ENCODE peak calls at places on chromosomes 16 and 17, in seven cellular contexts. One of them, this sample, is unnamed.

GRCh38 chr17:17180141-17180603 is 26.0 kb downstream of the PLD6 start:
- DNase-seq in spleen: no peak
- DNase-seq in H54: no peak
- DNase-seq in NB4: no peak
- DNase-seq in esophagus squamous epithelium: no peak
- DNase-seq in A549: no peak
- DNase-seq in lower leg skin: peak
- DNase-seq in this sample: no peak

GRCh38 chr17:55254375-55254774 is 10.4 kb upstream of the HLF start:
- DNase-seq in spleen: no peak
- DNase-seq in esophagus squamous epithelium: no peak
- DNase-seq in NB4: no peak
- DNase-seq in A549: no peak
- DNase-seq in lower leg skin: no peak
- DNase-seq in H54: no peak
- DNase-seq in this sample: no peak

GRCh38 chr17:75619506-75620431 is 13.5 kb upstream of the SMIM5 start:
- DNase-seq in A549: peak
- DNase-seq in lower leg skin: no peak
- DNase-seq in esophagus squamous epithelium: no peak
- DNase-seq in NB4: peak
- DNase-seq in spleen: no peak
- DNase-seq in H54: peak
- DNase-seq in this sample: peak

GRCh38 chr17:38604479-38605229 is 1.1 kb downstream of the SRCIN1 start:
- DNase-seq in H54: no peak
- DNase-seq in lower leg skin: no peak
- DNase-seq in spleen: no peak
- DNase-seq in NB4: peak
- DNase-seq in esophagus squamous epithelium: no peak
- DNase-seq in A549: peak
- DNase-seq in this sample: peak

GRCh38 chr17:65629234-65629690 is 67.8 kb upstream of the AXIN2 start:
- DNase-seq in spleen: no peak
- DNase-seq in esophagus squamous epithelium: no peak
- DNase-seq in A549: no peak
- DNase-seq in H54: no peak
- DNase-seq in NB4: no peak
- DNase-seq in lower leg skin: peak
- DNase-seq in this sample: no peak

GRCh38 chr17:73297934-73298861 is 13.6 kb downstream of the CDC42EP4 start:
- DNase-seq in spleen: no peak
- DNase-seq in lower leg skin: no peak
- DNase-seq in NB4: peak
- DNase-seq in A549: no peak
- DNase-seq in H54: no peak
- DNase-seq in esophagus squamous epithelium: no peak
- DNase-seq in this sample: peak

GRCh38 chr17:81601525-81602120 is 35.3 kb downstream of the NPLOC4 start:
- DNase-seq in spleen: no peak
- DNase-seq in esophagus squamous epithelium: no peak
- DNase-seq in A549: peak
- DNase-seq in NB4: peak
- DNase-seq in lower leg skin: no peak
- DNase-seq in H54: no peak
- DNase-seq in this sample: peak

GRCh38 chr16:12027091-12027490 is 50.6 kb downstream of the SNX29 start:
- DNase-seq in spleen: no peak
- DNase-seq in A549: no peak
- DNase-seq in lower leg skin: no peak
- DNase-seq in NB4: no peak
- DNase-seq in H54: no peak
- DNase-seq in esophagus squamous epithelium: no peak
- DNase-seq in this sample: no peak

GRCh38 chr17:46832945-46833839 is 14.7 kb upstream of the WNT3 start:
- DNase-seq in NB4: no peak
- DNase-seq in lower leg skin: no peak
- DNase-seq in spleen: peak
- DNase-seq in H54: peak
- DNase-seq in esophagus squamous epithelium: no peak
- DNase-seq in A549: no peak
- DNase-seq in this sample: no peak

DNA sequence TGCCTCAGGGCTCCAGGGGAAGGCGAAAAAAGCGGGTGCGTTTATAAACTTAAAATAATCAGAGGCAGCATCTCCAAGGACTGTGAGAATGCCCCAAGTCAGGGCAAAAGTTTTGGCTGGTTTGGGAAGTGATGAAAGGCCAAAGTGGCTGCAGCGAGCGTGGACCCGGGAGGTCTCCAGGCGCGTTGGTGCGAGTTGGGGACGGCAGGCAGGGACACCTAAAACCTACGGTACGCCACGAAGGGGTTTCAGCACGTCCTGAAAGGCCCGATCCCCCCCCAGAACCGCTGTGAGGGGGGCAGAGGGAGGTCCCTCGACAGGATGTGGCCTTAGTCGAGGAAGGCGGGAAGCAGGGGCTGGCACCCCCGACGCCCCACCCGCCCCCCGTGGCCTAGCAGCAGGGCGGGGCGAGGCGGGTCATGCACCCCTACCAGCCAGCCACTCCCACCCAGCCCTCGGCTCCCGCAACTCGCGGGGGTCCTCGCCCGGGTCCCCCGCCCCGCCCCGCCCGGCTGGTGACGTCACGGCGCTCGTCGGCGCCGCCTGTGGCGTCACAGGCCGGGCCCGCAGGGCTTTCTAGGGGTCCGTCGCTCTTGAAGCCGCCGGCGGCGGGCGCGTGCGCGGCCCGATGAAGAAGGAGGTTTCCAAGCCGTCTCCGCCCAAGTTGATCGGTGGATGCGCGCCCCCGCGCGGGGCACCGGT is at the start of gene MYCBPAP:
- DNase-seq in spleen: peak
- DNase-seq in lower leg skin: peak
- DNase-seq in A549: peak
- DNase-seq in esophagus squamous epithelium: no peak
- DNase-seq in H54: no peak
- DNase-seq in NB4: no peak
- DNase-seq in this sample: peak
- TF ChIP-seq POLR2A in spleen: no peak
- TF ChIP-seq POLR2A in lower leg skin: no peak
- TF ChIP-seq POLR2A in A549: no peak
- TF ChIP-seq POLR2A in esophagus squamous epithelium: no peak
- TF ChIP-seq POLR2A in H54: peak
- TF ChIP-seq POLR2A in NB4: no peak
- TF ChIP-seq POLR2A in this sample: no peak

DNA sequence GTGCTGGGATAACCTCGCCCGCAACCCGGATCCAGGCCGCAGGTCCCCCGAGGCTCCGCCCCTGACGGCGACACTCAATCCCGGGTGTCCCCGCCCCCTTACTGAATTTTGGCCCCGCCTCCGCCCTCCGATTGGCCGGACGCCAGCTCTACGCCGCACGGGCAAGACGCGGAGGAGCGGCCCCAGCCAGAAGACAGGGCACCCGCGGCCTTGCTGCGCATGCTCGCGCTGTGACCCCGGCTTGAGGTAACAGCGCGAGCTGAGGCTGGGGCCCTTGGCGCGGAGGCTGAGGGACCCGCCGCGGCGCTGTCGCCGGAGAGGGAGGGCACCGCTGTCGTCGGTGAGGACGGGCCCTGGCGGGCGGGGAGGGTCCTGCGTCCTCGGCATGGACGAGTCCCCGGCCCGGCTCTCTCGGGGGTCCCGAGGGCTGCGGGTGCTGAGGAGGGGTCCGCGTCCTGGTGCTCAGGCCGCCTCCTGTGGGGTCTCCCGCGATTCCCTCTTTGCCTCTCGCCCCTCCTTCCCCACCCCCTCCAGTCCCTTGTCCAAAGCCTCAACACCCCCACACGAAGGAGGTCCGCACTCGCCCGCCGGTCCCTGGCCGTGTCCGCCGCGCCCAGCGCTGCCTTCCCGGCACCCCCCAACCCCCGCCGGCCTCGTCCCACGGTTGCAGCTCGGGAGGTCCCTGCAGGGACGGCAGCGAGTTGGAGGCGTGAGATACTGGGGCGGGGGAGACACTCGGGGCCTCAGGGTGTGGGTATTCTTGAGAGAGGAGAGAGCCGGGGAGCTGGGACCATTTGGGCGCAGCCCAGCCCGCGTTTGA is at the start of gene FLYWCH2:
- DNase-seq in esophagus squamous epithelium: peak
- DNase-seq in NB4: peak
- DNase-seq in A549: peak
- DNase-seq in spleen: peak
- DNase-seq in H54: peak
- DNase-seq in lower leg skin: peak
- DNase-seq in this sample: peak
- TF ChIP-seq POLR2A in esophagus squamous epithelium: peak
- TF ChIP-seq POLR2A in NB4: peak
- TF ChIP-seq POLR2A in A549: peak
- TF ChIP-seq POLR2A in spleen: peak
- TF ChIP-seq POLR2A in H54: peak
- TF ChIP-seq POLR2A in lower leg skin: no peak
- TF ChIP-seq POLR2A in this sample: peak

DNA sequence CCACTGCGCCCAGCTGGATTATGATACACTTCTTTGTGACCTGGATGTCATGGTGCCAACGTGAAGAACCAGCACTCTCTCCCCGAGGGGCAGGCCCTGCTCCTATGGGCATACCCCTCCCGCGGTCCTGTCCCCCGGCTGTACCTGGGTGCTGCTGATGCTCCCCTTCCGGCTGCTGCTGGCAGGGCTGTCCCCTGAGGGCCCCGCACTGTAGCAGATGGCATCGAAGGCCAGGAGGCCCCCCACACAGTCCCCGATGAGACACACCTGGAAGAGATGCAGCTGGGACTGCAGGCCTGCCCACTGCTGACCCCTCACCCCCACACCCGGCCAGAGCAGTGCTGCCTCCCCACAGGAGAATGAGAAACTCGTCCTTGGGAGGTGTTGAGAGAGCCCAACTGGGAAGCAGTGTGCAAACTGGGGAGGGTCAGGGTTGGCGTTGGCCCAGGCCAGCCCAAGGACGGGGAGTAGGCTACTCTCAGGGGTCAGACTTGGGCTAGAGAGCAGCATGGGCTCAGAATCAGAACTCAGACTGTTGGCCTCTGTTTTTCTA is 33.7 kb downstream of the PIMREG start:
- DNase-seq in A549: no peak
- DNase-seq in esophagus squamous epithelium: no peak
- DNase-seq in H54: no peak
- DNase-seq in spleen: no peak
- DNase-seq in NB4: no peak
- DNase-seq in lower leg skin: no peak
- DNase-seq in this sample: no peak
- TF ChIP-seq POLR2A in A549: no peak
- TF ChIP-seq POLR2A in esophagus squamous epithelium: no peak
- TF ChIP-seq POLR2A in H54: no peak
- TF ChIP-seq POLR2A in spleen: no peak
- TF ChIP-seq POLR2A in NB4: no peak
- TF ChIP-seq POLR2A in lower leg skin: no peak
- TF ChIP-seq POLR2A in this sample: no peak

GRCh38 chr17:68456529-68457167 is 648 bp downstream of the WIPI1 start:
- DNase-seq in lower leg skin: peak
- DNase-seq in NB4: peak
- DNase-seq in esophagus squamous epithelium: no peak
- DNase-seq in A549: peak
- DNase-seq in spleen: peak
- DNase-seq in H54: peak
- DNase-seq in this sample: peak
- TF ChIP-seq POLR2A in lower leg skin: no peak
- TF ChIP-seq POLR2A in NB4: no peak
- TF ChIP-seq POLR2A in esophagus squamous epithelium: no peak
- TF ChIP-seq POLR2A in A549: no peak
- TF ChIP-seq POLR2A in spleen: no peak
- TF ChIP-seq POLR2A in H54: no peak
- TF ChIP-seq POLR2A in this sample: no peak

GRCh38 chr17:51259574-51260236 is at the start of gene MBTD1:
- DNase-seq in esophagus squamous epithelium: peak
- DNase-seq in A549: peak
- DNase-seq in H54: peak
- DNase-seq in lower leg skin: peak
- DNase-seq in NB4: peak
- DNase-seq in spleen: peak
- DNase-seq in this sample: peak
- TF ChIP-seq POLR2A in esophagus squamous epithelium: no peak
- TF ChIP-seq POLR2A in A549: peak
- TF ChIP-seq POLR2A in H54: peak
- TF ChIP-seq POLR2A in lower leg skin: no peak
- TF ChIP-seq POLR2A in NB4: peak
- TF ChIP-seq POLR2A in spleen: no peak
- TF ChIP-seq POLR2A in this sample: no peak

DNA sequence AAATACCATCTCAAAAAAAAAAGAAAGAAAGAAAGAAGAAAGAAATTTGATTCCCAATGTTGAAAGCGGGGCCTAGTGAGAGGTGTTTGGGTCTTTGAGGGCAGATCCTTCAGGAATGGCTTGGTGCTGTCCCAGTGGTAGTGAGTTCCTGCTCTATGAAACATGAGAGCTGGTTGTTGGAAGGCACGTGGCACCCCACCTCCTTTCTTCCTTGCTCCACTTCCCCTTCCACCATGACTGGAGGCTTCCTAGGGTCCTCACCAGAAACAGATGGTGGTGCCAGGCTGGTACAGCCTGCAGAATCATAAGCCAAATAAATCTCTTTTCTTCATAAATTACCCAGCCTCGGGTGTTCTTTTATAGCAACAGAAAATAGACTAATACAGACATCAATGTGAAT is 147.3 kb upstream of the KCNJ18 start:
- DNase-seq in spleen: no peak
- DNase-seq in NB4: peak
- DNase-seq in H54: no peak
- DNase-seq in A549: no peak
- DNase-seq in lower leg skin: no peak
- DNase-seq in esophagus squamous epithelium: no peak
- DNase-seq in this sample: no peak
- TF ChIP-seq POLR2A in spleen: no peak
- TF ChIP-seq POLR2A in NB4: no peak
- TF ChIP-seq POLR2A in H54: no peak
- TF ChIP-seq POLR2A in A549: no peak
- TF ChIP-seq POLR2A in lower leg skin: no peak
- TF ChIP-seq POLR2A in esophagus squamous epithelium: no peak
- TF ChIP-seq POLR2A in this sample: no peak

This sample was measured in erythroblast.